ENCODE peak calls at places on chromosomes 13 and 19, in five cellular contexts. H is Peyer's patch, V is adipocyte, B is SJCRH30, U is mucosa of descending colon. F is an unnamed sample. For H3K9me3, the result is how much of the 10 kb centered on the place peaks cover.

GRCh38 chr19:42280761-42281174 is 11.7 kb downstream of the CIC start:
- DNase-seq in H (no peak), V (peak), B (no peak), U (no peak), F (no peak)

GRCh38 chr13:28705734-28706133 is 13.0 kb downstream of the SLC46A3 start:
- DNase-seq in H (no peak), V (peak), B (no peak), U (no peak), F (no peak)

GRCh38 chr19:33496016-33496415 is 25.6 kb downstream of the PEPD start:
- DNase-seq in H (no peak), V (no peak), B (no peak), U (no peak), F (no peak)

GRCh38 chr13:45851171-45851889 is at the start of gene SIAH3:
- DNase-seq in H (peak), V (peak), B (no peak), U (no peak), F (no peak)

GRCh38 chr19:3637621-3638020 is 11.0 kb upstream of the CACTIN start:
- DNase-seq in H (no peak), V (no peak), B (no peak), U (no peak), F (no peak)

GRCh38 chr19:3262362-3262761 is 37.9 kb downstream of the CELF5 start:
- DNase-seq in H (no peak), V (no peak), B (no peak), U (no peak), F (no peak)

GRCh38 chr13:99385161-99385560 is 78.0 kb upstream of the GPR183 start:
- DNase-seq in H (no peak), V (no peak), B (no peak), U (no peak), F (peak)

GRCh38 chr19:7658219-7658686 is 10.6 kb upstream of the RETN start:
- DNase-seq in H (peak), V (no peak), B (peak), U (no peak), F (no peak)

GRCh38 chr13:107322228-107322627 is 754.3 kb upstream of the ARGLU1 start:
- DNase-seq in H (no peak), V (no peak), B (no peak), U (no peak), F (no peak)

GRCh38 chr13:80339841-80340642 is 884 bp downstream of the SPRY2 start:
- DNase-seq in H (peak), V (peak), B (peak), U (peak), F (no peak)

GRCh38 chr19:55670280-55671053 is 4.6 kb upstream of the EPN1 start:
- DNase-seq in H (peak), V (no peak), B (peak), U (no peak), F (no peak)

DNA sequence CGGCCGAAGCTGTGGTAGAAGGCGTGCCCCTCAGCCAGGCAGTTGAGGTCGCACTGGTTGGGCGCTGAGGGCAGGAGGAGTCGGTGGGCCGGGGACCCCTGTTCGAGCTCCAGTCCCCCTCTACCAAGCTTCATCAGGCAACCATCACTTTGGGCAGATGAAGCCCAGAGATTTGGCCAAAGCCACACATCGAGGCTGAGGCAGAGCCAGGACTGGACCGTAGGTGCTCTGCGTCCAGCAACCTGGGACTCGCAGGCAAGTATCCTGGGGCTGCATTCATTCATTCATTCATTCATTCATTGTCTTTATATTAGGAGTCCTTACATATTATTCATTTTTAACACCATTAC is 4.3 kb downstream of the ADAMTSL5 start:
- DNase-seq in H (no peak), V (no peak), B (no peak), U (no peak), F (no peak)
- H3K4me3 ChIP-seq in H (peak), V (peak), B (peak), U (no peak), F (no peak)

DNA sequence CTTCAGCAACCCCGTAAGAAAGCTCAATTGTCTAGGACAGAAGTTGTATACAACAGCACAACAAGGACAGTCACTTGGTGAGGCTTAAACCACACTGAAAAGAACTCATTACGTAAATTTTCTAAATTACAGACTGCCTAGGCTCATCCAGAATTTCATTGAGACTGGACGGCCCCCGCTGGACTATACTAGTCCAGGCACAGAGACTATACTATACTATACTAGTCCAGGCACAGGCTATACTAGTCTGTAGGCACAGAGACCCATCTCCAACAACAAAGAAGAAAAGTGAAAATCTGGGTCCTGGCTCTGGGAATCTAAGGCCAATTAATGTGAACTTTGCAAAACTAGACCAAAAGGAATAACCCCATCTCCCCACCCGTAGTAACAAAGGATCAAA is 700 bp downstream of the ZNF816 start:
- DNase-seq in H (no peak), V (peak), B (no peak), U (no peak), F (no peak)
- H3K9me3 ChIP-seq in H (under half), V (under half), B (under half), U (under half), F (under half)

GRCh38 chr19:31675187-31675913 is 326.1 kb upstream of the TSHZ3 start:
- DNase-seq in H (no peak), V (no peak), B (peak), U (no peak), F (no peak)
- H3K4me3 ChIP-seq in H (no peak), V (no peak), B (no peak), U (no peak), F (no peak)

DNA sequence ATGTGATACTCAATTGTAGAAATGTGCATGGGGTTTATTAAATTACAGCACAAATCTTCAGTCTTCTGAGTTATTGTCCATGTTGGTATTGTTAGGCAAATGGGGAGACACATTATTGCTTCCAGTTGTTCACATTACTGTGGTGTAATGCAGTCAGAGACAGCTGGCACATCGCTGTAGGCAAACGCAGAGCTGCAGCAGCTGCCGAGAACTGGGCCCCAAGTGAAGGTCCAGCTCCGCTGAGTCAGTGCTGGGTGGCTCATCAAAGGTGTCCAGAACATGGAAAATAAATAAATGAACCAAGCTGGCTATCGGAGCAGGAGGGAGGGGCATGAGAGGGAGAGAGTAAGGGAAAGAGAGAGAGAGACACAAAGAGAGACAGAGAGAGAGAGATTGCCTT is 299.1 kb upstream of the OBI1 start:
- DNase-seq in H (no peak), V (no peak), B (peak), U (no peak), F (no peak)
- H3K9me3 ChIP-seq in H (under half), V (under half), B (under half), U (under half), F (under half)